ENCODE peak calls at places on chromosomes 11 and 22, in nine cellular contexts. M is A549, R is cardiac fibroblast, O is fibroblast of the aortic adventitia, F is tibial artery, J is fibroblast of lung, Q is neural progenitor cell, T is pancreas, X is transverse colon. C is an unnamed sample.

GRCh38 chr11:12182650-12183511 is 72.5 kb downstream of the MICAL2 start:
- DNase-seq in M (peak; percentile 64), R (peak; percentile 99), O (peak; percentile 99), F (no peak), J (peak; percentile 99), Q (no peak), T (no peak), X (no peak), C (no peak)

GRCh38 chr11:61685611-61685955 is 5.4 kb downstream of the DAGLA start:
- DNase-seq in M (no peak), R (no peak), O (no peak), F (no peak), J (no peak), Q (no peak), T (no peak), X (no peak), C (no peak)

GRCh38 chr22:24189249-24190158 is 8.2 kb downstream of the SUSD2 start:
- DNase-seq in M (peak; percentile 84), R (peak; percentile 75), O (peak; percentile 72), F (peak; percentile 89), J (peak; percentile 38), Q (peak; percentile 85), T (peak; percentile 84), X (peak; percentile 73), C (peak; percentile 73)

GRCh38 chr22:25050566-25050965 is 98.0 kb downstream of the KIAA1671 start:
- DNase-seq in M (no peak), R (no peak), O (no peak), F (no peak), J (no peak), Q (no peak), T (no peak), X (no peak), C (no peak)

GRCh38 chr11:44938066-44938691 is 12.5 kb downstream of the TP53I11 start:
- DNase-seq in M (no peak), R (no peak), O (no peak), F (no peak), J (no peak), Q (no peak), T (no peak), X (no peak), C (no peak)

GRCh38 chr11:2940166-2940929 is 11.1 kb upstream of the PHLDA2 start:
- DNase-seq in M (peak; percentile 50), R (peak; percentile 41), O (peak; percentile 11), F (peak; percentile 69), J (no peak), Q (no peak), T (peak; percentile 58), X (peak; percentile 77), C (peak; percentile 83)

GRCh38 chr22:30439226-30439625 is 13.7 kb downstream of the MTFP1 start:
- DNase-seq in M (no peak), R (no peak), O (no peak), F (no peak), J (no peak), Q (no peak), T (no peak), X (no peak), C (no peak)

GRCh38 chr11:2420502-2421225 is 20.1 kb downstream of the TSSC4 start:
- DNase-seq in M (peak; percentile 91), R (peak; percentile 67), O (peak; percentile 69), F (no peak), J (peak; percentile 43), Q (peak; percentile 93), T (peak; percentile 91), X (peak; percentile 73), C (peak; percentile 79)

GRCh38 chr11:75639752-75640151 is 29.1 kb downstream of the MAP6 start:
- DNase-seq in M (no peak), R (peak; percentile 51), O (peak; percentile 70), F (peak; percentile 84), J (peak; percentile 70), Q (peak; percentile 47), T (peak; percentile 60), X (peak; percentile 50), C (peak; percentile 56)

GRCh38 chr11:44133335-44133946 is 38.0 kb downstream of the EXT2 start:
- DNase-seq in M (peak; percentile 23), R (peak; percentile 68), O (peak; percentile 71), F (no peak), J (peak; percentile 33), Q (peak; percentile 61), T (no peak), X (no peak), C (peak; percentile 19)

GRCh38 chr11:69132301-69132670 is 23.4 kb upstream of the SMIM38 start:
- DNase-seq in M (no peak), R (no peak), O (no peak), F (peak; percentile 52), J (no peak), Q (no peak), T (no peak), X (no peak), C (no peak)

GRCh38 chr11:69130586-69131566 is 24.9 kb upstream of the SMIM38 start:
- DNase-seq in M (no peak), R (no peak), O (no peak), F (peak; percentile 85), J (no peak), Q (no peak), T (no peak), X (no peak), C (peak; percentile 25)

GRCh38 chr11:69129647-69130046 is 26.1 kb upstream of the SMIM38 start:
- DNase-seq in M (no peak), R (no peak), O (no peak), F (peak; percentile 60), J (no peak), Q (no peak), T (no peak), X (no peak), C (no peak)

GRCh38 chr11:69133251-69133650 is 22.5 kb upstream of the SMIM38 start:
- DNase-seq in M (no peak), R (no peak), O (no peak), F (peak; percentile 5), J (no peak), Q (no peak), T (no peak), X (no peak), C (no peak)

DNA sequence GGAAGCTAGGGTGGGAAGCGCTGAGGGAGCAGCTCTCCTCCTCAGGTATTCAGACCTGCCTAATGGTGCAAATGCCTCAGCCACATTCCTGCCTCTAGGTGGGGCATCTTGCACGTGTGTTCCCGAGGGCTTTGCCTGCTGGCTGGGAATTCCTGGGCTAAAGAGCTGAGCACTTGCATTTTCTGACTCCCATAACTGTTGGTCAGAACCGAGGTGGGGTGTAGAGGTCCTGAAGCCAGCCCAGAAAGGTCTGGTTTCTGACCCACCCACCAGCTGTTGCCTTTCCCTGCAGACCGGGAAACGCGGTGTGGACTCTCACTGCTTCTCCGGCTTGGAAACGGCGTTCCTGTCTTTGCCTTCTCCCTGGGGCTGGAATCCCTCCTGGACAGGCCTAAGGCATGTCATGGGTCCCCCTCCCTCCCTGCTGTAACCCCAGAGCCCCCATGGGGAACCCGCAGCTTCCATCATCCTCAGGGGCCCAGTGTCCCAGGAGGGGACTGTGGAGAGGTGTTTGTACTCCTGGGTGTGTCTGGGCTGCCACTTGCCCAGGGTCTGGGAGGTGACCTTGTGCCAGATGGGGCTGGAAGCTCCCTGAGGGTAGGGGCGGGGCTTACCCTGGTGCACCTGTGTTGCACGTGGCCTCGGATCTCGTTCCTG is 24.0 kb upstream of the SMIM38 start:
- DNase-seq in M (peak; percentile 68), R (peak; percentile 86), O (peak; percentile 81), F (peak; percentile 83), J (peak; percentile 72), Q (peak; percentile 91), T (peak; percentile 83), X (peak; percentile 85), C (peak; percentile 95)
- TF ChIP-seq CTCF in M (peak; percentile 88), R (peak; percentile 89), O (peak; percentile 81), F (peak; percentile 74), J (peak; percentile 75), Q (peak; percentile 93), T (peak; percentile 73), X (peak; percentile 75), C (peak; percentile 53)

GRCh38 chr11:36312593-36312990 is 16.5 kb downstream of the PRR5L start:
- DNase-seq in M (no peak), R (peak; percentile 78), O (no peak), F (no peak), J (peak; percentile 89), Q (no peak), T (no peak), X (no peak), C (no peak)
- TF ChIP-seq CTCF in M (no peak), R (no peak), O (no peak), F (no peak), J (no peak), Q (no peak), T (no peak), X (no peak), C (no peak)

GRCh38 chr11:7448126-7448525 is 37.2 kb upstream of the OLFML1 start:
- DNase-seq in M (no peak), R (no peak), O (no peak), F (no peak), J (no peak), Q (peak; percentile 23), T (no peak), X (no peak), C (no peak)
- TF ChIP-seq CTCF in M (no peak), R (no peak), O (no peak), F (no peak), J (no peak), Q (peak; percentile 45), T (no peak), X (no peak), C (no peak)

GRCh38 chr11:79159657-79160450 is 281.0 kb downstream of the TENM4 start:
- DNase-seq in M (no peak), R (no peak), O (peak; percentile 13), F (no peak), J (no peak), Q (no peak), T (no peak), X (no peak), C (no peak)

GRCh38 chr11:79165908-79166307 is 274.9 kb downstream of the TENM4 start:
- DNase-seq in M (no peak), R (no peak), O (no peak), F (no peak), J (no peak), Q (no peak), T (no peak), X (no peak), C (no peak)

GRCh38 chr11:79157738-79158137 is 283.1 kb downstream of the TENM4 start:
- DNase-seq in M (no peak), R (no peak), O (no peak), F (no peak), J (no peak), Q (no peak), T (no peak), X (no peak), C (no peak)

GRCh38 chr11:79156031-79156430 is 284.8 kb downstream of the TENM4 start:
- DNase-seq in M (no peak), R (no peak), O (no peak), F (no peak), J (no peak), Q (no peak), T (no peak), X (no peak), C (no peak)

DNA sequence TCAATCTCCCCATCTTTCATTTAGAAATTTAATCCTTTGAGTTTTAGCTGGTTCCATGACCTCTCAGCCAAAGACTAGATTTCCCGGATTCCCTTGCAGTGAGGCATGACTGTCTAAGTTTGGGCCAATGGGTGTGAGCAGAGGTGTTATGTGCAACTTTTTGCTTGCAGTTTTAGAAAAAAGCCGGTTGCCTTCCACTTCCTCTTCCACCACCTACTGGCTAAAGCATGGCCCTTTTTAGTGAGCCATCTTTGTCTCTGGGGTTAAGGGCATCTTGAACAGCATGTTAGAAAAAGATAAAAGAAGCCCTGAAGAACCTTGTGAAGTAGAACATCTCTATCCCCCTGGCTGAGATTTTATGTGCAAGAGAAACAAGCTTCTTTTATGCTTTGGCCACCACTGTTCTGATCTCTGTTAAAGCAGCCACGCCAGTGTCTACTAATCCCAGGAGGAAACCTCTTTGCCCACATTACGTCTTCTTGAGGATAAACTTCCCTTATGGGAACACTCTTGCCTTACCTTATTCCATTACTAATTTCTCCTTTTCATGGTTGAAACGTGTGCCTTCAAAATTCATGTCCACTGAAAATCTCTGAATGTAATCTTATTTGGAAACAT is 279.9 kb downstream of the TENM4 start:
- DNase-seq in M (no peak), R (peak; percentile 53), O (peak; percentile 64), F (no peak), J (peak; percentile 45), Q (peak; percentile 46), T (no peak), X (no peak), C (no peak)
- TF ChIP-seq CTCF in M (no peak), R (peak; percentile 55), O (peak; percentile 67), F (peak; percentile 36), J (peak; percentile 54), Q (peak; percentile 64), T (no peak), X (no peak), C (no peak)

C was measured in mucosa of descending colon.